ENCODE peak calls at places on chromosomes 6 and 20, in ten cellular contexts. Q is activated CD8-positive, alpha-beta T cell treated with anti-CD3 and anti-CD28 coated beads, Interleukin-2, amount 10 ng/mL, durations not matched to agents 7 days and 5 days; F is RKO; T is ovary; S is cardiac fibroblast; O is fibroblast of lung; H is NCI-H345; L is stimulated activated CD8-positive, alpha-beta memory T cell treated with anti-CD3 and anti-CD28 coated beads, Interleukin-2, amount 100 ng/mL, for 1 hour; I is NCI-H774; Z is AG08396. W is an unnamed sample.

GRCh38 chr20:33443006-33443511 is 504 bp downstream of the SNTA1 start:
- DNase-seq in H (peak), I (no peak), T (peak), Q (peak), S (no peak), O (no peak), L (no peak), F (no peak), Z (no peak), W (no peak)

GRCh38 chr20:51763965-51764602 is 4.1 kb downstream of the ATP9A start:
- DNase-seq in H (no peak), Q (no peak), L (no peak), S (peak), F (no peak), Z (no peak), O (peak), T (no peak), I (no peak), W (no peak)

GRCh38 chr6:138099832-138100231 is 7.4 kb downstream of the PERP start:
- DNase-seq in F (no peak), I (no peak), Z (peak), T (no peak), O (peak), L (no peak), H (no peak), S (peak), Q (no peak), W (no peak)

GRCh38 chr6:148868901-148869300 is 122.1 kb downstream of the UST start:
- DNase-seq in Z (no peak), H (no peak), L (no peak), I (no peak), S (no peak), F (no peak), Q (no peak), T (no peak), O (peak), W (no peak)

GRCh38 chr20:13910492-13910891 is 79.9 kb downstream of the SEL1L2 start:
- DNase-seq in H (no peak), O (no peak), S (peak), I (no peak), Q (no peak), T (no peak), F (no peak), Z (no peak), L (no peak), W (no peak)

GRCh38 chr20:35718972-35719635 is 19.9 kb downstream of the ROMO1 start:
- DNase-seq in H (no peak), L (no peak), I (no peak), T (no peak), Q (no peak), F (no peak), O (no peak), Z (no peak), S (no peak), W (no peak)

GRCh38 chr6:150079604-150080003 is 10.7 kb upstream of the ULBP3 start:
- DNase-seq in Q (peak), L (no peak), H (no peak), T (no peak), I (no peak), S (no peak), O (peak), Z (no peak), F (peak), W (no peak)

GRCh38 chr20:39893013-39893685 is 795.9 kb downstream of the MAFB start:
- DNase-seq in H (no peak), Q (no peak), O (peak), S (peak), I (no peak), Z (peak), F (no peak), T (no peak), L (no peak), W (no peak)

GRCh38 chr6:72968704-72969103 is 256.6 kb downstream of the KHDC1L start:
- DNase-seq in F (peak), L (no peak), I (peak), H (peak), Q (no peak), Z (no peak), O (peak), S (peak), T (no peak), W (no peak)

GRCh38 chr20:51428451-51429143 is 113.9 kb downstream of the NFATC2 start:
- DNase-seq in T (peak), Q (no peak), I (no peak), H (no peak), L (no peak), F (no peak), O (peak), S (peak), Z (peak), W (no peak)

GRCh38 chr20:6704132-6704861 is 63.2 kb upstream of the BMP2 start:
- DNase-seq in O (peak), Z (peak), I (no peak), L (no peak), H (no peak), Q (no peak), S (peak), T (no peak), F (no peak), W (no peak)